ENCODE peak calls at places on chromosomes 13 and 19, in four cellular contexts. G is IMR-90, K is prostate gland, S is uterus. H is an unnamed sample.

GRCh38 chr19:10858204-10858828 is 10.1 kb downstream of the C19orf38 start:
- DNase-seq in G (no peak), K (no peak), S (no peak), H (no peak)

GRCh38 chr19:29448046-29448445 is 77.7 kb upstream of the VSTM2B start:
- DNase-seq in G (no peak), K (no peak), S (no peak), H (no peak)

GRCh38 chr19:6108721-6109633 is 1.3 kb downstream of the RFX2 start:
- DNase-seq in G (peak; percentile 66), K (peak; percentile 36), S (peak; percentile 80), H (peak; percentile 56)

GRCh38 chr13:107554355-107554905 is 660.9 kb downstream of the LIG4 start:
- DNase-seq in G (peak; percentile 4), K (no peak), S (no peak), H (peak; percentile 10)

GRCh38 chr19:6238643-6239281 is 41.0 kb downstream of the MLLT1 start:
- DNase-seq in G (peak; percentile 34), K (peak; percentile 61), S (peak; percentile 78), H (no peak)

GRCh38 chr19:17920527-17920926 is 12.3 kb upstream of the CCDC124 start:
- DNase-seq in G (no peak), K (no peak), S (no peak), H (no peak)

GRCh38 chr13:42388326-42388725 is 116.4 kb downstream of the AKAP11 start:
- DNase-seq in G (no peak), K (no peak), S (no peak), H (no peak)

GRCh38 chr13:98496239-98496668 is 80.7 kb downstream of the STK24 start:
- DNase-seq in G (peak; percentile 46), K (peak; percentile 24), S (peak; percentile 51), H (no peak)

GRCh38 chr19:37472165-37472564 is 3.0 kb downstream of the ZNF570 start:
- DNase-seq in G (no peak), K (no peak), S (no peak), H (no peak)

GRCh38 chr13:113458218-113459065 is 5.2 kb upstream of the ADPRHL1 start:
- DNase-seq in G (peak; percentile 55), K (no peak), S (peak; percentile 29), H (no peak)

GRCh38 chr19:4581381-4582111 is 22.1 kb upstream of the SEMA6B start:
- DNase-seq in G (no peak), K (no peak), S (no peak), H (no peak)

GRCh38 chr13:66663206-66663605 is 566.9 kb downstream of the PCDH9 start:
- DNase-seq in G (no peak), K (no peak), S (no peak), H (no peak)

GRCh38 chr13:88248393-88248792 is 577.2 kb downstream of the SLITRK5 start:
- DNase-seq in G (no peak), K (no peak), S (no peak), H (no peak)

GRCh38 chr13:77492982-77493381 is 42.5 kb upstream of the SCEL start:
- DNase-seq in G (no peak), K (no peak), S (no peak), H (peak; percentile 39)

GRCh38 chr19:53959176-53959757 is 3.5 kb upstream of the CACNG8 start:
- DNase-seq in G (no peak), K (no peak), S (no peak), H (no peak)

GRCh38 chr19:11324748-11325389 is 14.6 kb downstream of the RAB3D start:
- DNase-seq in G (no peak), K (no peak), S (peak; percentile 50), H (peak; percentile 12)

GRCh38 chr19:3785464-3785937 is 680 bp downstream of the MATK start:
- DNase-seq in G (no peak), K (no peak), S (no peak), H (no peak)

GRCh38 chr13:45863716-45864590 is 12.4 kb upstream of the SIAH3 start:
- DNase-seq in G (no peak), K (no peak), S (no peak), H (no peak)

GRCh38 chr19:4278010-4278409 is 1.1 kb upstream of the SHD start:
- DNase-seq in G (no peak), K (no peak), S (no peak), H (no peak)

GRCh38 chr13:46097015-46097414 is 7.8 kb downstream of the CPB2 start:
- DNase-seq in G (no peak), K (no peak), S (no peak), H (no peak)

GRCh38 chr13:32946558-32946957 is 69.7 kb upstream of the KL start:
- DNase-seq in G (no peak), K (no peak), S (no peak), H (no peak)

GRCh38 chr19:10768936-10769335 is 51.1 kb downstream of the DNM2 start:
- DNase-seq in G (no peak), K (no peak), S (no peak), H (no peak)

GRCh38 chr19:49110567-49110966 is 3.6 kb upstream of the LIN7B start:
- DNase-seq in G (peak; percentile 62), K (no peak), S (no peak), H (no peak)

GRCh38 chr19:10238172-10238783 is 7.1 kb upstream of the S1PR2 start:
- DNase-seq in G (peak; percentile 91), K (no peak), S (peak; percentile 85), H (no peak)

GRCh38 chr19:14058182-14059092 is 3.4 kb downstream of the PALM3 start:
- DNase-seq in G (no peak), K (no peak), S (no peak), H (no peak)

GRCh38 chr13:82458169-82458568 is 1424.1 kb downstream of the SLITRK1 start:
- DNase-seq in G (no peak), K (no peak), S (no peak), H (no peak)

GRCh38 chr19:16527971-16528521 is 14.2 kb downstream of the CHERP start:
- DNase-seq in G (no peak), K (no peak), S (no peak), H (no peak)

GRCh38 chr13:97109841-97110492 is 112.2 kb upstream of the MBNL2 start:
- DNase-seq in G (peak; percentile 85), K (peak; percentile 82), S (peak; percentile 95), H (peak; percentile 86)

GRCh38 chr19:30682576-30683536 is 310.7 kb downstream of the ZNF536 start:
- DNase-seq in G (peak; percentile 82), K (peak; percentile 59), S (peak; percentile 89), H (peak; percentile 80)

GRCh38 chr13:39035799-39036198 is 2.1 kb downstream of the PROSER1 start:
- DNase-seq in G (no peak), K (no peak), S (no peak), H (no peak)

GRCh38 chr13:60765700-60766411 is 368.8 kb downstream of the TDRD3 start:
- DNase-seq in G (no peak), K (peak; percentile 38), S (no peak), H (peak; percentile 86)

GRCh38 chr19:17948474-17948966 is 15.7 kb downstream of the CCDC124 start:
- DNase-seq in G (no peak), K (no peak), S (peak; percentile 30), H (peak; percentile 28)

GRCh38 chr19:45621976-45622503 is 17.2 kb downstream of the EML2 start:
- DNase-seq in G (no peak), K (no peak), S (no peak), H (no peak)

GRCh38 chr19:6429419-6430221 is 3.9 kb downstream of the SLC25A41 start:
- DNase-seq in G (no peak), K (no peak), S (no peak), H (no peak)

GRCh38 chr19:41405776-41406175 is 8.2 kb downstream of the BCKDHA start:
- DNase-seq in G (no peak), K (no peak), S (no peak), H (no peak)

GRCh38 chr13:36345438-36346221 is 564 bp downstream of the SPART start:
- DNase-seq in G (peak; percentile 92), K (peak; percentile 61), S (peak; percentile 77), H (peak; percentile 71)
- TF ChIP-seq POLR2A in G (peak; percentile 86), K (no peak), S (peak; percentile 60), H (no peak)

GRCh38 chr19:7926727-7927604 is 1.0 kb upstream of the CTXN1 start:
- DNase-seq in G (no peak), K (no peak), S (no peak), H (no peak)

GRCh38 chr19:7926021-7926726 is at the start of gene CTXN1:
- DNase-seq in G (no peak), K (peak; percentile 69), S (peak; percentile 87), H (peak; percentile 68)

GRCh38 chr19:7928741-7929701 is 3.1 kb upstream of the CTXN1 start:
- DNase-seq in G (peak; percentile 88), K (peak; percentile 68), S (peak; percentile 78), H (peak; percentile 39)

GRCh38 chr19:7928334-7928706 is 2.4 kb upstream of the CTXN1 start:
- DNase-seq in G (no peak), K (no peak), S (no peak), H (no peak)

DNA sequence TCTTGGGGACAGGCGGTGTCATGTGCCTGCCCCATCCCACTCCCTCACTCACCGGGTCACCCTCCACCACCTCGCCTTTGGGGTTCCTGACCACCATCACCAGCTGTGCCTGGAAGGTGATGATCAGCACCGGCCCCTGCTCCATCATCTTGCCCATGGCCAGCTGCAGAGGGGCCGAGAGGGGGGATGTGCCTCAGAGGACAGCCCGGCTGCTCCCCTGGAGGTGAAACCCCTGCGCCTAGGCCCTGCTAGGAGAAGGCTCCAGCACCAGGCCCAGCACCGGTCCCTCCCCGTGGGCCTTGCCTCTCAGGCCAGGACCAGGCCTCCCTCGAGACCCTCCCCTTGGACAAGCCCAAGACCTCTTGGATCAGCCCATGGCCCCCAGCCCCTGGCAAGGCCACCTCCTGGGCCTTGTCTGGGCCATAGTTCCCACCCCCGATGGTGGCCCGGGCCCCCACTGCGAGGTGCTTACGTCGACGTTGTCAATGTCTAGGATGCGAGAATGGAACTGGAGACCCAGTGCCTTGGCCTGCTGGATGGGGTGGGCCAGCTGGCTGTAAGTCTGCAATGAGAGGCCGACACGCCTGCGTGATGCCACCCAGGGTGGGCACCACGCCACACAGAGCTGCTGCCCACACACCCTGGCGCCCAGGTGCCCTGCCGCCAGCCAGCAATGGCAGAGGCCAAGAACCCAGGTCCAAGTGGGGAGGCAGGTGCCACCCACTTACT is 1.8 kb upstream of the CTXN1 start:
- DNase-seq in G (no peak), K (no peak), S (no peak), H (no peak)
- H3K4me1 ChIP-seq in G (peaks cover 21% of the 10 kb centered on the region), K (peaks cover 17% of the 10 kb centered on the region), S (peaks cover 54% of the 10 kb centered on the region), H (peaks cover 62% of the 10 kb centered on the region)

DNA sequence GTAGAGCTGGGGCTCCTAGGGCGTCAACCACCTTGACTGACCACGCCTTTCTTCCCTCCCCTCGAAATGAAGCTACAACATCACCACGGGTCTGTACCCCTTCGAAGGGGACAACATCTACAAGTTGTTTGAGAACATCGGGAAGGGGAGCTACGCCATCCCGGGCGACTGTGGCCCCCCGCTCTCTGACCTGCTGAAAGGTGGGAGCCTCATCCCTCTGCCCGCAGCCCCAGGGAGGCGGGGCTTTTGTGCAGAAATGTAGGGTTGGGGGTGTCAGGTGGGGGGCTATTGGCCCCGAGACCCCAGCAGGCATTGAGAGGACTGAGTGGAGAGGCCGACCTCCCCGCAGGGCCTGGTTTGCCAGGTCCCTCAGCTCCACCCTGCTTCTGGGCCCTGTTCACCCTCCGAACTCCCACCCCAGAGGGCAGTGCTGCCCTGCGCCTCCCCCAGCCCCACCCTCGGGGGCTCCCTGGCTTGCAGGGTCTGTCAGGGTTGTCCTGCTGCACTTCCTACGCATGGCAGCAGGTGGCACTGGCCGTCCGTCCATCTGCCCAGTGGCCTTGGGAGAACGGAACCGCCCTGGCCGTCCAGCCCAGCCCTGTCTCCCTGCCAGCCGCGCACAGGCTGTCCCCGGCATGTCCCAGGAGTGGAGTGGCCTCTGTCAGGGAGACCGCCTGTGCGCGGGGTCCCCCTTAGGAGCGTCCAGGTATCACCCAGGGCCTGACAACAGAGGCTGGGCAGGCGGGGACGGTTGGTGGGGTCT is 15.7 kb downstream of the STK11 start:
- DNase-seq in G (peak; percentile 54), K (no peak), S (peak; percentile 65), H (peak; percentile 30)
- TF ChIP-seq CTCF in G (peak; percentile 62), K (peak; percentile 39), S (peak; percentile 66), H (peak; percentile 18)

GRCh38 chr13:44577236-44578063 is 1.3 kb upstream of the TSC22D1 start:
- DNase-seq in G (peak; percentile 95), K (peak; percentile 96), S (peak; percentile 97), H (peak; percentile 98)
- TF ChIP-seq POLR2A in G (peak; percentile 86), K (peak; percentile 65), S (peak; percentile 76), H (peak; percentile 79)